ENCODE peak calls at places on chromosomes 2 and 18, in four cellular contexts. One of them, this sample, is unnamed.

GRCh38 chr2:27842894-27843293 is 47.3 kb downstream of the RBKS start:
- DNase-seq in psoas muscle: no peak
- DNase-seq in choroid plexus epithelial cell: no peak
- DNase-seq in A549: no peak
- DNase-seq in this sample: no peak

GRCh38 chr18:39685303-39685902 is 2119.8 kb upstream of the CELF4 start:
- DNase-seq in psoas muscle: no peak
- DNase-seq in choroid plexus epithelial cell: no peak
- DNase-seq in A549: no peak
- DNase-seq in this sample: no peak

GRCh38 chr2:238105506-238106338 is 5.6 kb downstream of the ESPNL start:
- DNase-seq in psoas muscle: peak
- DNase-seq in choroid plexus epithelial cell: no peak
- DNase-seq in A549: no peak
- DNase-seq in this sample: no peak

GRCh38 chr2:52220393-52220792 is 1188.5 kb upstream of the NRXN1 start:
- DNase-seq in psoas muscle: peak
- DNase-seq in choroid plexus epithelial cell: peak
- DNase-seq in A549: no peak
- DNase-seq in this sample: no peak

GRCh38 chr2:238097201-238097987 is 2.7 kb upstream of the ESPNL start:
- DNase-seq in psoas muscle: no peak
- DNase-seq in choroid plexus epithelial cell: no peak
- DNase-seq in A549: no peak
- DNase-seq in this sample: no peak

GRCh38 chr2:205678743-205679142 is 3.6 kb upstream of the NRP2 start:
- DNase-seq in psoas muscle: no peak
- DNase-seq in choroid plexus epithelial cell: no peak
- DNase-seq in A549: no peak
- DNase-seq in this sample: no peak

GRCh38 chr2:191316246-191316645 is 71.0 kb downstream of the MYO1B start:
- DNase-seq in psoas muscle: no peak
- DNase-seq in choroid plexus epithelial cell: peak
- DNase-seq in A549: no peak
- DNase-seq in this sample: no peak

GRCh38 chr2:34627003-34627402 is 1027.9 kb upstream of the FAM98A start:
- DNase-seq in psoas muscle: no peak
- DNase-seq in choroid plexus epithelial cell: no peak
- DNase-seq in A549: no peak
- DNase-seq in this sample: no peak

GRCh38 chr2:12684471-12684936 is 32.2 kb upstream of the TRIB2 start:
- DNase-seq in psoas muscle: no peak
- DNase-seq in choroid plexus epithelial cell: peak
- DNase-seq in A549: no peak
- DNase-seq in this sample: no peak
- H3K4me3 ChIP-seq in psoas muscle: no peak
- H3K4me3 ChIP-seq in choroid plexus epithelial cell: no peak
- H3K4me3 ChIP-seq in A549: no peak
- H3K4me3 ChIP-seq in this sample: no peak

GRCh38 chr18:31678425-31678824 is 6.0 kb downstream of the B4GALT6 start:
- DNase-seq in psoas muscle: no peak
- DNase-seq in choroid plexus epithelial cell: no peak
- DNase-seq in A549: no peak
- DNase-seq in this sample: no peak

GRCh38 chr18:31679806-31680793 is 4.3 kb downstream of the B4GALT6 start:
- DNase-seq in psoas muscle: no peak
- DNase-seq in choroid plexus epithelial cell: no peak
- DNase-seq in A549: no peak
- DNase-seq in this sample: no peak

GRCh38 chr18:31679133-31679731 is 5.1 kb downstream of the B4GALT6 start:
- DNase-seq in psoas muscle: no peak
- DNase-seq in choroid plexus epithelial cell: peak
- DNase-seq in A549: peak
- DNase-seq in this sample: no peak

GRCh38 chr18:31683106-31683505 is 1.3 kb downstream of the B4GALT6 start:
- DNase-seq in psoas muscle: no peak
- DNase-seq in choroid plexus epithelial cell: no peak
- DNase-seq in A549: no peak
- DNase-seq in this sample: no peak

DNA sequence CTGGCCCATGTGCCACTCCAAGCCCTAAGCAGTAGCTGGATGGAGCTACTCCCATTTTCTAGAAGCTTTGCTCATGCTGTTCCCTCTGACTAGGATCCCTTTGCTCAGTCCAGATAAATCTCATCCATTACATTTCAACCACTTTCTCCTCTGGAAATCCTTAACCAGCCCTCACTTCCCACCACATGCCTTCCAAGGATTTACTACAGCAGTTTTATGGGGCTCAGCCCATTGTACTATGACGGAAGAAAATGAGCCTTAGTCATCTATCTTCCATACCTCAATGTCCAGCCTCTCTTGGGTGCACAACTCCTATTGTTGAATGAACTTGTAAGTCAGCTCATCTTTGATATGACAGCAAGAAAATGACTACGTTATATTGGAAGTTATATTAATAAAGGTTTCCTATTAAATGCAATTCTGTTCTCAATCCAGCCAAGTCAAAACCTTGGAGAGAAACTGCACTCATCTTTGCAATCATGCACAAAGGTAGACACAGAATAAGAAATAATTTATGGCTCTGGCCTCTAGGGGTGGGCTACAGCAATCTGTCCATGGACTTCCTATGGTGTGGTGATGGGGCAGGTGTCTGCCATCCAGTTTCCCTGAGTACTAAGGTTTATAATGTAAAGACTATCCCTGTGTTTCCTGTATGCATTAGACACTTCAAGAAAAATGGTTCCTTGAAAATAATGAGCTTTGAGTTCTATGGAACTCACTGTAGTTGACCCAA is 3.4 kb downstream of the B4GALT6 start:
- DNase-seq in psoas muscle: no peak
- DNase-seq in choroid plexus epithelial cell: no peak
- DNase-seq in A549: peak
- DNase-seq in this sample: no peak
- TF ChIP-seq CTCF in psoas muscle: no peak
- TF ChIP-seq CTCF in choroid plexus epithelial cell: peak
- TF ChIP-seq CTCF in A549: no peak
- TF ChIP-seq CTCF in this sample: no peak

DNA sequence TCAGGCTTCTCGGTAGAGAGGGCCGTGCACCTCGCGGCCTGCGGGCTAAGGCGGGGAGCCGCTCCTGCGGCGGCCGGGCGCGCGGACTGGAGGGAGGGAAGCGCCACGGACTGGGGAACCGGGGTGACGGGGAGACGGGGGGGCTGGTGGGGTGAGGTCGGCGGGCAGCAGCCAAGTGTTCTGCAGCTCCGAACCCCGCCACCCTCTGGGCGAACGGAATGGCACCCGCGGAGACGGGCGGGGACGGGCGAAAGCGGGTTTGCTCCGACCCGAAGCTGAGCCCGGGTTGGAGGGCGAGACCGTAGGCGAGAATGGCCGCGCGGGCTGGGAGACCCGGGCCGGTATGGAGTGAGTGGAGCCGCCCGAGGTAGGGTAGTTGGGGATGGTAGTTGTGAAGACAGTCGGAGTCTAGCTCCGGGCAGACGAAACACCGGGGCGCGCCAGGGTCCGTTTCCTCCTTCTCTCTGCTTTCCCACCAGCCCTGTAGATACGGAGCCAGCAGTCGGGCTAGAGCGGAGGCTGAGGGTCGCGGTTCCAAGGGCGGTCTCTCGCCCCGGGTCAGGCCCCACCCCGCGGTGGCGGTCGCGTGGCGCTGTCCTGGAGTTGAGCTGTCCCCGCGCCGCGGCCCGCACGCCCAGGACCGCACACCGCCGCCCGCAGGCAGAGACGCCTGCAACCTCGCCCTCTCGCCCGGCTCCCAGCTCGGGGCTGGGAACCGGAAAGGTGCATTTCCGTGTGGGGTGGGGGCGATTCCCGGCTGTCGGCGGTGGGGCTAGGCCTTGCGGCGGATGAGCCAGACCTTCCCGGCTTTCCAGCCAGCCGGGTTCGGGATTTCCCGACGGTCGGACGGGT is 160.3 kb upstream of the SIX2 start:
- DNase-seq in psoas muscle: peak
- DNase-seq in choroid plexus epithelial cell: peak
- DNase-seq in A549: peak
- DNase-seq in this sample: no peak
- H3K4me3 ChIP-seq in psoas muscle: peak
- H3K4me3 ChIP-seq in choroid plexus epithelial cell: peak
- H3K4me3 ChIP-seq in A549: peak
- H3K4me3 ChIP-seq in this sample: peak

DNA sequence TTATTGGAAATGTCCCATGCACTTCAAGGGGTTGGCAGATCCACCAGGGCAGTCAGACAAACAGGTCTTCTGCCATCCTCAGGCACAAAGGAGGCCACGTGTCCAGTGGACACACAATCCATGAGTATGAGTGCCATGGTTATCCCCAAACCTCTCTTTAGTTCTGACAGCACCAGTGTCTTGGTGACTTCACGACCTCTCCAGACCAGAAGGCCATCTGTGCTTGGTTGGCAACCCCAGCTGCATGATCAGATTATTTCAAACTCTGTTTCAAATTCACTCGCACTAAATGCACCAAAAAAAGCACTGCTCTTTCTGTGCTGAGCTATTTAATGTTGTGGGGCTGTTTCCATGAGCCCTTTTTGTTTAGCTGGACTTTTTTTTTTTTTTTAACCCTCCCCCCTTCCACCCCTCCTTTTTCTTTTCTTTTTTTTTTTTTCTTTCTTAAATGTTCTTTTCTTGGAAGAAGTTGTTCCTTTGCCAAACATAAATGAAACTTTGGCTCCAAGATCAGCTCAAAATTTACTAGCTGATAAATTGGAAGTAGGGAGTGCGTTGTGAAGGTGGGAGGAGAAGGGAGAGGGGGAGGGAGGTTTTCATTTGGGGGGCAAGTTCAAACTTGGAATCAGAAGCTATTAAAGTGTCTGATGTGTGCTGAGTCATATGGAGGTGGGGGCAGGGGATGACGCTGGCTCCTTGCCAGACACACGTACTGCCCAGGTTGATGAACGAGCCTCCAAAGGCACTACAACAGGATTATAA is 542.9 kb upstream of the TNP1 start:
- DNase-seq in psoas muscle: no peak
- DNase-seq in choroid plexus epithelial cell: no peak
- DNase-seq in A549: no peak
- DNase-seq in this sample: no peak
- TF ChIP-seq CTCF in psoas muscle: no peak
- TF ChIP-seq CTCF in choroid plexus epithelial cell: no peak
- TF ChIP-seq CTCF in A549: no peak
- TF ChIP-seq CTCF in this sample: no peak

GRCh38 chr2:12544221-12544558 is 172.5 kb upstream of the TRIB2 start:
- DNase-seq in psoas muscle: no peak
- DNase-seq in choroid plexus epithelial cell: no peak
- DNase-seq in A549: no peak
- DNase-seq in this sample: no peak

GRCh38 chr2:12539306-12539705 is 177.4 kb upstream of the TRIB2 start:
- DNase-seq in psoas muscle: no peak
- DNase-seq in choroid plexus epithelial cell: no peak
- DNase-seq in A549: no peak
- DNase-seq in this sample: no peak

GRCh38 chr2:12547771-12548170 is 169.0 kb upstream of the TRIB2 start:
- DNase-seq in psoas muscle: no peak
- DNase-seq in choroid plexus epithelial cell: no peak
- DNase-seq in A549: no peak
- DNase-seq in this sample: no peak

GRCh38 chr2:12539771-12540170 is 177.0 kb upstream of the TRIB2 start:
- DNase-seq in psoas muscle: no peak
- DNase-seq in choroid plexus epithelial cell: peak
- DNase-seq in A549: no peak
- DNase-seq in this sample: no peak

GRCh38 chr2:12543452-12544220 is 173.1 kb upstream of the TRIB2 start:
- DNase-seq in psoas muscle: no peak
- DNase-seq in choroid plexus epithelial cell: peak
- DNase-seq in A549: no peak
- DNase-seq in this sample: peak
- H3K4me3 ChIP-seq in psoas muscle: no peak
- H3K4me3 ChIP-seq in choroid plexus epithelial cell: no peak
- H3K4me3 ChIP-seq in A549: no peak
- H3K4me3 ChIP-seq in this sample: no peak